ENCODE peak calls at places on chromosomes 5 and 9, in nine cellular contexts. M, X, W, E, N, G, D, O and J are unnamed samples.

GRCh38 chr9:22446950-22447606 is 454 bp downstream of the DMRTA1 start:
- DNase-seq in M (peak; percentile 30), G (no peak), D (peak; percentile 42), N (peak; percentile 73), E (peak; percentile 76), O (peak; percentile 69), X (peak; percentile 80), W (peak; percentile 6), J (no peak)

GRCh38 chr5:82952326-82952725 is 124.9 kb downstream of the TMEM167A start:
- DNase-seq in M (no peak), G (no peak), W (no peak), O (no peak), E (no peak), X (no peak), N (no peak), D (no peak), J (no peak)

GRCh38 chr9:99004717-99005460 is 61.2 kb downstream of the COL15A1 start:
- DNase-seq in E (no peak), D (no peak), M (no peak), O (no peak), G (no peak), X (no peak), N (no peak), W (no peak), J (no peak)

GRCh38 chr9:7154003-7154619 is 396.3 kb downstream of the KDM4C start:
- DNase-seq in N (no peak), D (no peak), M (no peak), W (no peak), G (no peak), E (no peak), O (no peak), X (no peak), J (no peak)

GRCh38 chr9:134171316-134172197 is 7.2 kb upstream of the RNU6ATAC start:
- DNase-seq in D (no peak), E (no peak), X (no peak), W (peak; percentile 61), G (no peak), O (no peak), N (no peak), M (no peak), J (peak; percentile 31)

GRCh38 chr5:58462623-58463230 is 2.8 kb upstream of the PLK2 start:
- DNase-seq in W (peak; percentile 65), M (no peak), N (no peak), E (peak; percentile 59), X (no peak), G (no peak), D (no peak), O (no peak), J (no peak)

GRCh38 chr9:133727277-133727875 is 10.8 kb downstream of the SARDH start:
- DNase-seq in O (no peak), W (no peak), E (no peak), X (peak; percentile 29), D (no peak), M (no peak), N (no peak), G (no peak), J (no peak)

GRCh38 chr5:123035950-123036390 is 555 bp downstream of the PPIC start:
- DNase-seq in E (peak; percentile 57), O (peak; percentile 60), W (peak; percentile 23), N (peak; percentile 41), X (peak; percentile 77), M (peak; percentile 12), G (no peak), D (peak; percentile 18), J (no peak)

GRCh38 chr5:26282190-26282589 is 756.2 kb downstream of the CDH9 start:
- DNase-seq in M (no peak), E (no peak), W (no peak), G (no peak), O (no peak), N (no peak), D (no peak), X (no peak), J (no peak)

GRCh38 chr5:33105521-33105941 is 335.2 kb upstream of the TARS1 start:
- DNase-seq in X (no peak), W (no peak), G (no peak), D (no peak), O (no peak), N (no peak), E (no peak), M (no peak), J (no peak)

GRCh38 chr9:96668868-96669534 is 13.9 kb upstream of the PRXL2C start:
- DNase-seq in N (no peak), G (no peak), O (no peak), D (no peak), W (no peak), E (no peak), X (no peak), M (no peak), J (no peak)

GRCh38 chr9:113570749-113571711 is 107.5 kb downstream of the RGS3 start:
- DNase-seq in N (no peak), D (no peak), W (no peak), E (no peak), G (no peak), M (no peak), X (no peak), O (no peak), J (no peak)

DNA sequence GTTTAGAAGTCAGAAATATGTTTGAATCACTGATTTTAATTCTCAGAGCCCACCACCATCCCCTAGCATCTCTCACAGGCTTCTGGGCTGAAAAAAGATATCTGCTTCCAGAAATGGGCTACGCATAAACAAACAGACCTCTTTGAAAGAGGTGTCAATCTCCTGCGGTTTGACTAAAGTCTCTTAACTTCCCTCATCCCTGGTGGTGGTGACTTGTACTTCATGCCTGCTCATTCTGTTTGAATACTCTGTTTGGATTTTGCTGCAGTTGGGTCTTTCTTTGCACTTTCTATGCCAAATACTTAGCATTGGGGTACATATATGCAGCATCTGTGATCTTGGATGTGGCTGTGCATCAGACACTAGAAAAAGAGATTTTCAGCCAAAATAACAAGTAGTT is 157.2 kb upstream of the ATP10B start:
- DNase-seq in N (no peak), O (no peak), W (no peak), E (no peak), D (no peak), M (no peak), X (no peak), G (no peak), J (no peak)
- TF ChIP-seq CTCF in N (peak; percentile 32), O (no peak), W (no peak), E (no peak), D (no peak), M (no peak), X (peak; percentile 42), G (no peak), J (no peak)

DNA sequence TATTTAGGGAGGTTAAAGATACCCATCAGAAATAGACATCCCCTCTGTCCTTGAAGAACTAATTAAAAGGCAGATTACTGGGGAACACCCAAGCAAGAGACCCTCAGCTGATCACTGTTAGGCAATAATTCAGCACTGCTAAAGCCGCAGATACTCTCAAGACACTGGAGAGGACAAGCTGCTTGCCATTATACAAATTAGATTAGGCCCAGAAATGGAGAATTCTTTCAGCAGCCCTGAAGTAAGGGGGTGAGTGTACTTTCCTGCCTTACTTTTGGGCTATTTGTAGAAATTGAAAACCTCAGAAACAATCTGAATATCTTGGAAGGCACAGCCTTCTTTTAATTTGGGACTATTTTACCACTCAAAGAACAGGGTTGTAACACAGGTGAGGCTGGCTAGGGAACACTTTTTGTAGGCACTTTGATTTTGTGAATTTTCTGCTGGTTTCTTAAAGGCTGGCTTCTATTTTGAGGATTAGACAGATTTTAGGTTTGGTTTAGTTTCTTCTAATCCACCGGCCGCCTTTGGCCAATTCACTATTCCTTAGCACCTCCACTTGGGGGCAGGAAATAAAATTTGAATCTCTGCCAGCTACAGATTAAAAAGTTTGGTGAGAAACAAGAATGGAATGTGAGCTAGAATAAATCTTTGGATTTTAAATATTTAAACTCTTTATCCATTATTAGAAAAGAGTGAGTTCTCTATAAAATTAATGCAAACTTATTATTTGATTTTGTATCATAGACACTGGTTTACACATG is 106.0 kb downstream of the SMARCA2 start:
- DNase-seq in M (no peak), N (no peak), O (no peak), E (peak; percentile 15), W (no peak), X (no peak), D (no peak), G (peak; percentile 11), J (no peak)
- TF ChIP-seq CTCF in M (peak; percentile 11), N (no peak), O (no peak), E (no peak), W (no peak), X (peak; percentile 18), D (no peak), G (peak; percentile 36), J (no peak)

GRCh38 chr9:136975624-136976023 is 1.7 kb upstream of the PTGDS start:
- DNase-seq in W (no peak), E (no peak), O (peak; percentile 89), G (no peak), X (peak; percentile 83), D (no peak), N (no peak), M (no peak), J (no peak)
- TF ChIP-seq CTCF in W (no peak), E (no peak), O (peak; percentile 46), G (no peak), X (peak; percentile 70), D (no peak), N (peak; percentile 8), M (peak; percentile 23), J (peak; percentile 60)

GRCh38 chr9:3847377-3847776 is 321.6 kb upstream of the RFX3 start:
- DNase-seq in W (no peak), O (no peak), X (no peak), G (no peak), M (no peak), E (no peak), N (no peak), D (no peak), J (no peak)

GRCh38 chr9:3845549-3845948 is 319.7 kb upstream of the RFX3 start:
- DNase-seq in E (no peak), W (no peak), O (no peak), N (no peak), X (no peak), M (no peak), D (no peak), G (no peak), J (no peak)

GRCh38 chr9:3850083-3850482 is 324.3 kb upstream of the RFX3 start:
- DNase-seq in X (no peak), W (no peak), M (no peak), G (no peak), D (no peak), E (no peak), N (no peak), O (no peak), J (no peak)

GRCh38 chr9:3852545-3852944 is 326.7 kb upstream of the RFX3 start:
- DNase-seq in D (no peak), E (no peak), O (no peak), G (no peak), M (no peak), X (no peak), N (no peak), W (no peak), J (no peak)

DNA sequence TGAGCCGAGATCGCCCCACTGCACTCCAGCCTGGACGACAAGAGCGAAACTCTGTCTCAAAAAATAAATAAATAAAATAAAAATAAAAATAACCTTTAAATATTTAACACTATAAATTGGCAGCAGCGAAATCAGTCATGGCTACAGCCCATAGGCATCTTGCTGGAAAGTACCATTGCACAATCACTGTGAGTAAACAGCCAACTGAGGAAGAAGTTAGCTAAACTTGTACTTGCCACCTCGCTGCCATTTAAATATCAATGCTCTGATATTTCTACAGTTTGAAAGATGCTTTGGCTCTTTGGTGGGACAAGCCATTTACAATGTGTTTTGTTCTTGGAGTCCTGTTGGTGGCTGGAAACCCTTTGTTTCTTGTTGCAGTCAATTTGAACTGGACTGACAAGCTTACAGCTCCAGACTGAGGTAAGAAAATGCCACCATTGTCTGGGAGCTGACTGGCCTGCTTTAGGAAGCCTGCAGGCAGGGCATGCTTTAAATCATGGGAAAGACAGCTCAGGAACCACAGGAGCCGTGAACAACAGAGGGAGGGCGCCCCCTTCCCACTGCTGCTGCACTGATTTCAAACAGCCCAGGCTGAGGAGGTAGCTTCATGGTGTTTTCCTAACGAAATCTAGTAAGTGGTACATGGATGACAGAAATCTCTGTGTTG is 322.8 kb upstream of the RFX3 start:
- DNase-seq in D (no peak), X (peak; percentile 80), W (no peak), M (no peak), E (peak; percentile 46), O (peak; percentile 68), N (peak; percentile 11), G (no peak), J (no peak)
- TF ChIP-seq CTCF in D (no peak), X (peak; percentile 69), W (no peak), M (no peak), E (no peak), O (no peak), N (peak; percentile 51), G (no peak), J (no peak)